ENCODE peak calls at places on chromosome 1, in five cellular contexts. One of them, this sample, is unnamed.

GRCh38 chr1:200896571-200897187 is 2.0 kb downstream of the INAVA start:
- DNase-seq in epithelial cell of esophagus: peak; percentile 94
- DNase-seq in GM12865: no peak
- DNase-seq in OCI-LY7: no peak
- DNase-seq in IMR-90: no peak
- DNase-seq in this sample: no peak

GRCh38 chr1:21069549-21069948 is 107.1 kb downstream of the EIF4G3 start:
- DNase-seq in GM12865: no peak
- DNase-seq in epithelial cell of esophagus: no peak
- DNase-seq in OCI-LY7: no peak
- DNase-seq in IMR-90: peak; percentile 86
- DNase-seq in this sample: no peak

GRCh38 chr1:9404117-9404516 is 111.4 kb downstream of the SPSB1 start:
- DNase-seq in epithelial cell of esophagus: no peak
- DNase-seq in IMR-90: no peak
- DNase-seq in GM12865: no peak
- DNase-seq in OCI-LY7: no peak
- DNase-seq in this sample: no peak

GRCh38 chr1:12548279-12549105 is 69.5 kb downstream of the DHRS3 start:
- DNase-seq in OCI-LY7: no peak
- DNase-seq in epithelial cell of esophagus: no peak
- DNase-seq in GM12865: no peak
- DNase-seq in IMR-90: no peak
- DNase-seq in this sample: no peak

GRCh38 chr1:117611121-117611601 is 5.3 kb downstream of the TENT5C start:
- DNase-seq in epithelial cell of esophagus: no peak
- DNase-seq in GM12865: no peak
- DNase-seq in IMR-90: no peak
- DNase-seq in OCI-LY7: no peak
- DNase-seq in this sample: no peak

GRCh38 chr1:211420845-211421454 is 71.0 kb downstream of the RD3 start:
- DNase-seq in IMR-90: peak; percentile 39
- DNase-seq in epithelial cell of esophagus: no peak
- DNase-seq in GM12865: no peak
- DNase-seq in OCI-LY7: no peak
- DNase-seq in this sample: no peak

GRCh38 chr1:172969611-172970010 is 81.1 kb downstream of the TNFSF18 start:
- DNase-seq in epithelial cell of esophagus: peak; percentile 27
- DNase-seq in IMR-90: peak; percentile 84
- DNase-seq in OCI-LY7: no peak
- DNase-seq in GM12865: no peak
- DNase-seq in this sample: no peak

GRCh38 chr1:112395261-112395831 is 668 bp upstream of the CTTNBP2NL start:
- DNase-seq in IMR-90: no peak
- DNase-seq in epithelial cell of esophagus: no peak
- DNase-seq in OCI-LY7: no peak
- DNase-seq in GM12865: no peak
- DNase-seq in this sample: no peak

GRCh38 chr1:204103121-204103741 is 30.3 kb downstream of the SOX13 start:
- DNase-seq in OCI-LY7: no peak
- DNase-seq in epithelial cell of esophagus: peak; percentile 32
- DNase-seq in GM12865: no peak
- DNase-seq in IMR-90: peak; percentile 16
- DNase-seq in this sample: no peak

GRCh38 chr1:47785561-47786271 is 211.5 kb downstream of the TRABD2B start:
- DNase-seq in GM12865: no peak
- DNase-seq in IMR-90: no peak
- DNase-seq in epithelial cell of esophagus: peak; percentile 18
- DNase-seq in OCI-LY7: no peak
- DNase-seq in this sample: no peak

GRCh38 chr1:50972766-50973165 is 2.7 kb downstream of the CDKN2C start:
- DNase-seq in epithelial cell of esophagus: no peak
- DNase-seq in OCI-LY7: no peak
- DNase-seq in GM12865: no peak
- DNase-seq in IMR-90: no peak
- DNase-seq in this sample: no peak

GRCh38 chr1:50973255-50973654 is 3.2 kb downstream of the CDKN2C start:
- DNase-seq in OCI-LY7: no peak
- DNase-seq in GM12865: no peak
- DNase-seq in IMR-90: no peak
- DNase-seq in epithelial cell of esophagus: no peak
- DNase-seq in this sample: no peak

GRCh38 chr1:50974618-50974935 is 4.5 kb downstream of the CDKN2C start:
- DNase-seq in epithelial cell of esophagus: no peak
- DNase-seq in GM12865: no peak
- DNase-seq in IMR-90: no peak
- DNase-seq in OCI-LY7: no peak
- DNase-seq in this sample: no peak

GRCh38 chr1:50975436-50975835 is 5.4 kb downstream of the CDKN2C start:
- DNase-seq in epithelial cell of esophagus: no peak
- DNase-seq in GM12865: no peak
- DNase-seq in OCI-LY7: no peak
- DNase-seq in IMR-90: no peak
- DNase-seq in this sample: no peak

DNA sequence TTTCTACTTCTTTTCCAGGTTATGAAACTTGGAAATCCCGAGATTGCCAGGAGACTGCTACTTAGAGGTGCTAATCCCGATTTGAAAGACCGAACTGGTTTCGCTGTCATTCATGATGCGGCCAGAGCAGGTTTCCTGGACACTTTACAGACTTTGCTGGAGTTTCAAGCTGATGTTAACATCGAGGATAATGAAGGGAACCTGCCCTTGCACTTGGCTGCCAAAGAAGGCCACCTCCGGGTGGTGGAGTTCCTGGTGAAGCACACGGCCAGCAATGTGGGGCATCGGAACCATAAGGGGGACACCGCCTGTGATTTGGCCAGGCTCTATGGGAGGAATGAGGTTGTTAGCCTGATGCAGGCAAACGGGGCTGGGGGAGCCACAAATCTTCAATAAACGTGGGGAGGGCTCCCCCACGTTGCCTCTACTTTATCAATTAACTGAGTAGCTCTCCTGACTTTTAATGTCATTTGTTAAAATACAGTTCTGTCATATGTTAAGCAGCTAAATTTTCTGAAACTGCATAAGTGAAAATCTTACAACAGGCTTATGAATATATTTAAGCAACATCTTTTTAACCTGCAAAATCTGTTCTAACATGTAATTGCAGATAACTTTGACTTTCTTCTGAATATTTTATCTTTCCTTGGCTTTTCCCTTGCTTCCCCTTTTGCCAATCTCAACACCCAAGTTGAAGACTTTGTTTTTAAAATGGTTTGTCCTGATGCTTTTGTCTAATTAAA is 4.0 kb downstream of the CDKN2C start:
- DNase-seq in GM12865: no peak
- DNase-seq in OCI-LY7: no peak
- DNase-seq in IMR-90: no peak
- DNase-seq in epithelial cell of esophagus: no peak
- DNase-seq in this sample: no peak
- H3K4me3 ChIP-seq in GM12865: no peak overlapping the region
- H3K4me3 ChIP-seq in OCI-LY7: no peak overlapping the region
- H3K4me3 ChIP-seq in IMR-90: no peak overlapping the region
- H3K4me3 ChIP-seq in epithelial cell of esophagus: no peak overlapping the region
- H3K4me3 ChIP-seq in this sample: no peak overlapping the region

GRCh38 chr1:235434001-235434400 is 66.8 kb downstream of the TBCE start:
- DNase-seq in OCI-LY7: no peak
- DNase-seq in IMR-90: no peak
- DNase-seq in epithelial cell of esophagus: no peak
- DNase-seq in GM12865: no peak
- DNase-seq in this sample: no peak
- TF ChIP-seq CTCF in OCI-LY7: no peak
- TF ChIP-seq CTCF in IMR-90: no peak
- TF ChIP-seq CTCF in epithelial cell of esophagus: no peak
- TF ChIP-seq CTCF in GM12865: no peak
- TF ChIP-seq CTCF in this sample: peak; percentile 13

GRCh38 chr1:181135462-181135781 is 46.9 kb downstream of the IER5 start:
- DNase-seq in epithelial cell of esophagus: no peak
- DNase-seq in OCI-LY7: peak; percentile 43
- DNase-seq in IMR-90: no peak
- DNase-seq in GM12865: peak; percentile 81
- DNase-seq in this sample: no peak
- H3K4me3 ChIP-seq in epithelial cell of esophagus: peak overlapping the region; percentile 10
- H3K4me3 ChIP-seq in OCI-LY7: no peak overlapping the region
- H3K4me3 ChIP-seq in IMR-90: no peak overlapping the region
- H3K4me3 ChIP-seq in GM12865: peak overlapping the region; percentile 59
- H3K4me3 ChIP-seq in this sample: no peak overlapping the region

GRCh38 chr1:36516372-36517018 is 33.8 kb upstream of the CSF3R start:
- DNase-seq in epithelial cell of esophagus: peak; percentile 68
- DNase-seq in IMR-90: peak; percentile 43
- DNase-seq in OCI-LY7: peak; percentile 69
- DNase-seq in GM12865: peak; percentile 64
- DNase-seq in this sample: peak; percentile 16

GRCh38 chr1:36517019-36517387 is 34.3 kb upstream of the CSF3R start:
- DNase-seq in OCI-LY7: no peak
- DNase-seq in GM12865: no peak
- DNase-seq in IMR-90: no peak
- DNase-seq in epithelial cell of esophagus: no peak
- DNase-seq in this sample: no peak

GRCh38 chr1:36514501-36514900 is 31.8 kb upstream of the CSF3R start:
- DNase-seq in OCI-LY7: no peak
- DNase-seq in IMR-90: no peak
- DNase-seq in epithelial cell of esophagus: no peak
- DNase-seq in GM12865: no peak
- DNase-seq in this sample: no peak

GRCh38 chr1:36513676-36514473 is 31.2 kb upstream of the CSF3R start:
- DNase-seq in OCI-LY7: no peak
- DNase-seq in GM12865: no peak
- DNase-seq in epithelial cell of esophagus: no peak
- DNase-seq in IMR-90: no peak
- DNase-seq in this sample: no peak

DNA sequence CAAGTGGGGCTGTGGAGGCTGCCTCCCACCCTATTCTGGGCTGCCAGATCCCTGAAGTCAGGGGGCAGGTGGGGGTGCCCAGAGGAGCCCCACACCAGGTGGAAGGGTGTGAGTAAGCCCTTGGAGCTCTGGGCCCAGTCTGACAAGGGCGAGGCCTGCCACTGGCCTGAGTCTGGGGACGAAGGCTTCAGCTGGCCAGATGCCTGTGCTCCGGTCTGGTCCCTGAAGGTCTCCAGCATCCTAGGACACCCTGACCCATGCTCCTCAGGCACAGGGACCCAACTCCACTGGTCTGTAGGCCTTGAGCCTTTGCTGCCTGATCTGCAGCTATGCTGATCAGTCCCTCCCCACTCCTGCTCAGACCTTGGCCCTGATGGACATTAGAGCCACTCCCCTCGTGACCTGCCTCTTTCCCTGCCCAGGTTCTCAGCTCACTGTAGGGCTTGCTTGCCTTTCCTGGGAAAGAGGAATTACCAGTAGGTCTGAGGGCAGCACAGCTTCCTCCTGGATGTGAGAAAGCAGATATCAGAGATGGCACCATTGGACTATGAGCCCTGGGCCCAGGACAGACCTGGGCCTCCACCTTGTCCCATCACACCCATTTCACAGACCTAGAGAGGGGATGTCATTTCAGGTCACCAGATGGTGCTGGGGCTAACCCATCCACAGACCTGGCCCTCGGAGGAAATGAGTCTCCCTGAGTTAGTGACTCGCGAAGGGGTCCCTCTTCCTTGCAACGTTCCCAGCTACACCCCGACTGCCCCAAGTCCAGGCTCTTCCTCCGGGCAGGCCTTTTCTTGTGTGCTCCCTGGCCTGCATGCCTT is 32.8 kb upstream of the CSF3R start:
- DNase-seq in epithelial cell of esophagus: no peak
- DNase-seq in GM12865: no peak
- DNase-seq in OCI-LY7: no peak
- DNase-seq in IMR-90: no peak
- DNase-seq in this sample: no peak
- TF ChIP-seq CTCF in epithelial cell of esophagus: no peak
- TF ChIP-seq CTCF in GM12865: no peak
- TF ChIP-seq CTCF in OCI-LY7: no peak
- TF ChIP-seq CTCF in IMR-90: no peak
- TF ChIP-seq CTCF in this sample: no peak